ENCODE peak calls at places on chromosomes 11 and 22, in five cellular contexts. Z is HCT116, N is heart right ventricle, Q is fibroblast of lung, R is WTC11. J is an unnamed sample.

GRCh38 chr11:30610628-30611027 is 24.5 kb upstream of the MPPED2 start:
- DNase-seq in R (no peak), Z (no peak), N (no peak), Q (no peak), J (no peak)

GRCh38 chr22:42039271-42039670 is 31.3 kb downstream of the NAGA start:
- DNase-seq in N (no peak), R (no peak), Z (no peak), Q (no peak), J (no peak)

GRCh38 chr22:31328545-31328960 is 17.6 kb downstream of the PATZ1 start:
- DNase-seq in R (no peak), Q (no peak), N (no peak), Z (no peak), J (no peak)

GRCh38 chr11:60129853-60130252 is 41.4 kb downstream of the MS4A2 start:
- DNase-seq in N (no peak), Z (no peak), R (no peak), Q (no peak), J (no peak)

GRCh38 chr22:36641902-36642640 is 61.5 kb downstream of the CACNG2 start:
- DNase-seq in Z (no peak), N (no peak), Q (peak), R (no peak), J (no peak)

GRCh38 chr22:37162221-37163095 is 12.7 kb upstream of the IL2RB start:
- DNase-seq in Z (no peak), N (no peak), Q (no peak), R (no peak), J (no peak)

GRCh38 chr11:57567210-57567511 is 311 bp downstream of the UBE2L6 start:
- DNase-seq in Q (no peak), Z (no peak), R (no peak), N (peak), J (no peak)

GRCh38 chr11:118223992-118224391 is 819 bp downstream of the JAML start:
- DNase-seq in Q (no peak), R (no peak), N (no peak), Z (no peak), J (no peak)

GRCh38 chr22:19803736-19804267 is 43.2 kb downstream of the TBX1 start:
- DNase-seq in Q (no peak), Z (no peak), R (peak), N (no peak), J (no peak)

GRCh38 chr11:66363805-66364535 is 7.6 kb downstream of the SLC29A2 start:
- DNase-seq in Q (no peak), N (no peak), Z (no peak), R (peak), J (peak)
- TF ChIP-seq CTCF in Q (peak), N (peak), Z (peak), R (peak), J (peak)

GRCh38 chr11:119493712-119494111 is 70.7 kb upstream of the THY1 start:
- DNase-seq in Q (peak), Z (no peak), N (no peak), R (peak), J (no peak)

GRCh38 chr11:119488256-119488995 is 65.5 kb upstream of the THY1 start:
- DNase-seq in N (no peak), Z (no peak), R (peak), Q (no peak), J (no peak)

GRCh38 chr11:119490253-119491006 is 67.5 kb upstream of the THY1 start:
- DNase-seq in Z (no peak), R (peak), Q (no peak), N (no peak), J (no peak)

GRCh38 chr11:119489087-119489486 is 66.1 kb upstream of the THY1 start:
- DNase-seq in R (peak), Z (no peak), N (no peak), Q (no peak), J (no peak)

GRCh38 chr11:119491753-119492455 is 68.9 kb upstream of the THY1 start:
- DNase-seq in Q (peak), N (no peak), R (no peak), Z (no peak), J (no peak)
- TF ChIP-seq CTCF in Q (peak), N (no peak), R (no peak), Z (peak), J (peak)

DNA sequence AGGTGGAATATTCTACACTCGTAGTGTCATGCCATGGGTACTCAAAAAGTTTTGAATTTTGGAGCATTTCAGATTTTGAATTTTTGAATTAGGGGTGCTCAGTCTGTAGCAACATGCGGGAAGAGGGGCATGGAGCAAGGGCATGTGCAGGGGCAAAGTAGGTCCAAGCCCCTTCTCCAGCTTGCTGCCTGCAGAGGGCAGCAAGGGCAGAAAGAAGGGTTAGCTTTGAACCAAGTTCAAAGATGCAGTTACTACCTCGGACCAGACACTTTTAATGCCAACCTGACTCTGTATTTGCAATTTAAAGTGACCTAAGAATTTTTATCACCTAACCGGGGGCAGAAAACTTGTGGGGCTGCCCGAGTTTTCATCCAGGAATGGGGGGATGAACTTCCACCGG is 68.2 kb downstream of the CD82 start:
- DNase-seq in Q (no peak), Z (no peak), R (no peak), N (no peak), J (no peak)
- TF ChIP-seq CTCF in Q (peak), Z (peak), R (no peak), N (peak), J (peak)

DNA sequence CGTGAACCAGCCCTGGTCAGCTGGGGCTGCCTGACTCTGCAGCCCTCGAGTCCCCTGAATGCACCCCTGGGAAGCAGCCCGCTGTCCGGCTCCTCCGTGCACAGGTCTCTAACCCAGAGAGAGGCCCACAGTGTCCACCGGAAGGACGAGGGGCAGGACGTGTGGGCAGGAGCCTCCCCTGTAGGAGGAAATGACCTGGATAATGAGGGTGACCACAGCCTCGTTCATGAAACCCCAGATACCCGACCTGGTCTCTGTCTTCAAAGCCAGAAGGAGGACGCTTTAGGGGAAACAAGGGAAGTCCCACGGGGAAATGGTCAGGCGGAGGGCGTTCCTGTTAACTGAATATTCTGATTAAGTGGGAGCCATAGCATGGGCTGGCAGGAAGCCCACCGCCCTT is 23.3 kb downstream of the LIF start:
- DNase-seq in Q (no peak), N (no peak), R (no peak), Z (no peak), J (no peak)
- TF ChIP-seq CTCF in Q (no peak), N (no peak), R (no peak), Z (no peak), J (no peak)